ENCODE peak calls at places on chromosomes 1 and 21, in four cellular contexts. One of them, this sample, is unnamed.

GRCh38 chr1:42747125-42747524 is 7.1 kb upstream of the CLDN19 start:
- DNase-seq in left ventricle myocardium inferior: peak
- DNase-seq in astrocyte of the spinal cord: no peak
- DNase-seq in thyroid gland: peak
- DNase-seq in this sample: peak

GRCh38 chr1:151639466-151639865 is 27.6 kb downstream of the SNX27 start:
- DNase-seq in left ventricle myocardium inferior: no peak
- DNase-seq in astrocyte of the spinal cord: peak
- DNase-seq in thyroid gland: no peak
- DNase-seq in this sample: peak

GRCh38 chr1:1282998-1283397 is 2.8 kb downstream of the SCNN1D start:
- DNase-seq in left ventricle myocardium inferior: no peak
- DNase-seq in astrocyte of the spinal cord: no peak
- DNase-seq in thyroid gland: no peak
- DNase-seq in this sample: no peak

GRCh38 chr1:182301467-182302198 is 90.0 kb downstream of the GLUL start:
- DNase-seq in left ventricle myocardium inferior: peak
- DNase-seq in astrocyte of the spinal cord: peak
- DNase-seq in thyroid gland: peak
- DNase-seq in this sample: no peak

GRCh38 chr1:180720753-180721152 is 88.9 kb downstream of the XPR1 start:
- DNase-seq in left ventricle myocardium inferior: no peak
- DNase-seq in astrocyte of the spinal cord: no peak
- DNase-seq in thyroid gland: no peak
- DNase-seq in this sample: no peak

GRCh38 chr1:157091668-157092273 is 7.8 kb downstream of the ETV3L start:
- DNase-seq in left ventricle myocardium inferior: no peak
- DNase-seq in astrocyte of the spinal cord: no peak
- DNase-seq in thyroid gland: no peak
- DNase-seq in this sample: no peak

GRCh38 chr1:107058245-107059032 is 2.0 kb downstream of the PRMT6 start:
- DNase-seq in left ventricle myocardium inferior: no peak
- DNase-seq in astrocyte of the spinal cord: no peak
- DNase-seq in thyroid gland: no peak
- DNase-seq in this sample: no peak

GRCh38 chr1:224726783-224727182 is 110.7 kb downstream of the CNIH3 start:
- DNase-seq in left ventricle myocardium inferior: no peak
- DNase-seq in astrocyte of the spinal cord: peak
- DNase-seq in thyroid gland: no peak
- DNase-seq in this sample: peak

GRCh38 chr1:163047951-163048659 is 21.1 kb upstream of the RGS4 start:
- DNase-seq in left ventricle myocardium inferior: no peak
- DNase-seq in astrocyte of the spinal cord: no peak
- DNase-seq in thyroid gland: no peak
- DNase-seq in this sample: no peak

GRCh38 chr1:98929456-98929855 is 75.2 kb downstream of the PLPPR5 start:
- DNase-seq in left ventricle myocardium inferior: no peak
- DNase-seq in astrocyte of the spinal cord: no peak
- DNase-seq in thyroid gland: no peak
- DNase-seq in this sample: no peak

GRCh38 chr1:203776636-203777035 is 11.7 kb downstream of the LAX1 start:
- DNase-seq in left ventricle myocardium inferior: no peak
- DNase-seq in astrocyte of the spinal cord: no peak
- DNase-seq in thyroid gland: no peak
- DNase-seq in this sample: no peak

GRCh38 chr1:118151312-118151937 is 33.6 kb downstream of the SPAG17 start:
- DNase-seq in left ventricle myocardium inferior: no peak
- DNase-seq in astrocyte of the spinal cord: peak
- DNase-seq in thyroid gland: peak
- DNase-seq in this sample: peak

GRCh38 chr1:39955547-39956539 is 898 bp downstream of the MFSD2A start:
- DNase-seq in left ventricle myocardium inferior: no peak
- DNase-seq in astrocyte of the spinal cord: peak
- DNase-seq in thyroid gland: peak
- DNase-seq in this sample: peak

GRCh38 chr1:227938911-227939790 is 8.6 kb downstream of the WNT9A start:
- DNase-seq in left ventricle myocardium inferior: no peak
- DNase-seq in astrocyte of the spinal cord: no peak
- DNase-seq in thyroid gland: no peak
- DNase-seq in this sample: no peak

GRCh38 chr1:166069390-166069789 is 97.4 kb downstream of the FAM78B start:
- DNase-seq in left ventricle myocardium inferior: no peak
- DNase-seq in astrocyte of the spinal cord: no peak
- DNase-seq in thyroid gland: no peak
- DNase-seq in this sample: no peak

GRCh38 chr21:26142363-26142762 is 28.2 kb downstream of the APP start:
- DNase-seq in left ventricle myocardium inferior: no peak
- DNase-seq in astrocyte of the spinal cord: no peak
- DNase-seq in thyroid gland: no peak
- DNase-seq in this sample: no peak

GRCh38 chr1:204258213-204259115 is 44.7 kb upstream of the GOLT1A start:
- DNase-seq in left ventricle myocardium inferior: peak
- DNase-seq in astrocyte of the spinal cord: peak
- DNase-seq in thyroid gland: peak
- DNase-seq in this sample: peak

GRCh38 chr1:171441278-171441677 is 44.1 kb upstream of the PRRC2C start:
- DNase-seq in left ventricle myocardium inferior: no peak
- DNase-seq in astrocyte of the spinal cord: peak
- DNase-seq in thyroid gland: no peak
- DNase-seq in this sample: peak

GRCh38 chr21:32687946-32688345 is 39.9 kb downstream of the SYNJ1 start:
- DNase-seq in left ventricle myocardium inferior: no peak
- DNase-seq in astrocyte of the spinal cord: no peak
- DNase-seq in thyroid gland: no peak
- DNase-seq in this sample: no peak

GRCh38 chr1:173758980-173759379 is 44.2 kb downstream of the KLHL20 start:
- DNase-seq in left ventricle myocardium inferior: no peak
- DNase-seq in astrocyte of the spinal cord: no peak
- DNase-seq in thyroid gland: no peak
- DNase-seq in this sample: no peak

DNA sequence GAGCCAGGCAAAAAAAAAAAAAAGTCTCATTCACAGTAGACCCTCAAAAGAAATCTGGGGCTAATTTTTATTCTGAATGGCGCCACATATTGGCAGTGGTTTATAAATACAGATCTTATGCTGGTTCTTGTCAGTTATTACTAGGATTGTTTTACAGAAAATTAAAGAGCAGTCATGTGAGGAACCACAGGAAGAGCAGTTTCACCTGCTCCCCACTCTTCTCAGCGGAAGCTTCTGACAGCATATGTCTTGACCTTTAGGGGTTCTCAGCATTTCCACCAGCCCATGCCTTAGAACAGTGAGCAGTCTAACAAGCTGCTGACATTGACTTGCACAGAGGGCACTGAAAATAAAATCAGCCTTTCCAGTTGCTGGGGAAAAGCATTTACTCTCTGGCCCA is 144.4 kb downstream of the SYT2 start:
- DNase-seq in left ventricle myocardium inferior: no peak
- DNase-seq in astrocyte of the spinal cord: no peak
- DNase-seq in thyroid gland: no peak
- DNase-seq in this sample: no peak
- H3K4me3 ChIP-seq in left ventricle myocardium inferior: no peak
- H3K4me3 ChIP-seq in astrocyte of the spinal cord: no peak
- H3K4me3 ChIP-seq in thyroid gland: no peak
- H3K4me3 ChIP-seq in this sample: no peak

GRCh38 chr21:34091032-34091431 is 17.7 kb downstream of the MRPS6 start:
- DNase-seq in left ventricle myocardium inferior: no peak
- DNase-seq in astrocyte of the spinal cord: no peak
- DNase-seq in thyroid gland: no peak
- DNase-seq in this sample: no peak

GRCh38 chr21:34093083-34093482 is 19.7 kb downstream of the MRPS6 start:
- DNase-seq in left ventricle myocardium inferior: no peak
- DNase-seq in astrocyte of the spinal cord: no peak
- DNase-seq in thyroid gland: no peak
- DNase-seq in this sample: no peak

GRCh38 chr21:34092241-34092921 is 19.0 kb downstream of the MRPS6 start:
- DNase-seq in left ventricle myocardium inferior: no peak
- DNase-seq in astrocyte of the spinal cord: no peak
- DNase-seq in thyroid gland: no peak
- DNase-seq in this sample: no peak

GRCh38 chr21:34088752-34089151 is 15.4 kb downstream of the MRPS6 start:
- DNase-seq in left ventricle myocardium inferior: no peak
- DNase-seq in astrocyte of the spinal cord: no peak
- DNase-seq in thyroid gland: no peak
- DNase-seq in this sample: no peak

DNA sequence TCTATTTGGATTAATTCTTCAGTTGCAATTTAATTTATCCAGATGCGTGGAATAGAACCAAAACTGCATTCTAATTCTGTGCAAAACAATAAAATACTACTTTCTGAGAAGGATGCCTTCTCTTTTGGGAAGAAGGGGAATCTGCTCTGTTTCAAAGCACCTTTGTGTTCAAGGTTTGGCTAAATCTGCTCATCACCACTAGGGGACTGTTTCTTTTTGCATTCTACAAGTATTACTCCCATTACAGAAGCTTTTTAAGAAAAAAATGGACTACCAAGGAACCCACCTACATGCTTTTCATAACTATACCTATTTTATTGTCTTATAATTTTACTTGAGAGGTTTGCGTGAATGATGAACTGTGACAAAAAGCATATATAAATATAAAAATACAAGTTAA is 18.2 kb downstream of the MRPS6 start:
- DNase-seq in left ventricle myocardium inferior: no peak
- DNase-seq in astrocyte of the spinal cord: no peak
- DNase-seq in thyroid gland: no peak
- DNase-seq in this sample: peak
- TF ChIP-seq CTCF in left ventricle myocardium inferior: peak
- TF ChIP-seq CTCF in astrocyte of the spinal cord: peak
- TF ChIP-seq CTCF in thyroid gland: peak
- TF ChIP-seq CTCF in this sample: peak

GRCh38 chr21:41641510-41641815 is 125.4 kb downstream of the RIPK4 start:
- DNase-seq in left ventricle myocardium inferior: no peak
- DNase-seq in astrocyte of the spinal cord: no peak
- DNase-seq in thyroid gland: no peak
- DNase-seq in this sample: no peak
- H3K4me3 ChIP-seq in left ventricle myocardium inferior: no peak
- H3K4me3 ChIP-seq in astrocyte of the spinal cord: no peak
- H3K4me3 ChIP-seq in thyroid gland: no peak
- H3K4me3 ChIP-seq in this sample: no peak

DNA sequence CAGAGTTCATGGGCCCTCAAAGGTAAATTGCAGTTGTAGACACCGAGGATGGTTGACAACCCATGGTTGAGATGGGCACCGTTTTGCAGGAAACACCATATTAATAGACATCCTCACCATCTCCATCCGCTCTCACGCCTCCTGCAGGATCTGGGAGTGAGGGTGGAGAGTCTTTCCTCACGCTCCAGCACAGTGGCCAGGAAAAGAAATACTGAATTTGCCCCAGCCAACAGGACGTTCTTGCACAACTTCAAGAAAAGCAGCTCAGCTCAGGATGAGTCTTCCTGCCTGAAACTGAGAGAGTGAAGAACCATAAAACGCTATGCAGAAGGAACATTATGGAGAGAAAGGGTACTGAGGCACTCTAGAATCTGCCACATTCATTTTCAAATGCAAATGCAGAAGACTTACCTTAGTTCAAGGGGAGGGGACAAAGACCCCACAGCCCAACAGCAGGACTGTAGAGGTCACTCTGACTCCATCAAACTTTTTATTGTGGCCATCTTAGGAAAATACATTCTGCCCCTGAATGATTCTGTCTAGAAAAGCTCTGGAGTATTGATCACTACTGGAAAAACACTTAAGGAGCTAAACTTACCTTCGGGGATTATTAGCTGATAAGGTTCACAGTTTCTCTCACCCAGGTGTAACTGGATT is 9.3 kb downstream of the SLAMF8 start:
- DNase-seq in left ventricle myocardium inferior: no peak
- DNase-seq in astrocyte of the spinal cord: no peak
- DNase-seq in thyroid gland: no peak
- DNase-seq in this sample: peak
- TF ChIP-seq CTCF in left ventricle myocardium inferior: peak
- TF ChIP-seq CTCF in astrocyte of the spinal cord: peak
- TF ChIP-seq CTCF in thyroid gland: no peak
- TF ChIP-seq CTCF in this sample: peak

DNA sequence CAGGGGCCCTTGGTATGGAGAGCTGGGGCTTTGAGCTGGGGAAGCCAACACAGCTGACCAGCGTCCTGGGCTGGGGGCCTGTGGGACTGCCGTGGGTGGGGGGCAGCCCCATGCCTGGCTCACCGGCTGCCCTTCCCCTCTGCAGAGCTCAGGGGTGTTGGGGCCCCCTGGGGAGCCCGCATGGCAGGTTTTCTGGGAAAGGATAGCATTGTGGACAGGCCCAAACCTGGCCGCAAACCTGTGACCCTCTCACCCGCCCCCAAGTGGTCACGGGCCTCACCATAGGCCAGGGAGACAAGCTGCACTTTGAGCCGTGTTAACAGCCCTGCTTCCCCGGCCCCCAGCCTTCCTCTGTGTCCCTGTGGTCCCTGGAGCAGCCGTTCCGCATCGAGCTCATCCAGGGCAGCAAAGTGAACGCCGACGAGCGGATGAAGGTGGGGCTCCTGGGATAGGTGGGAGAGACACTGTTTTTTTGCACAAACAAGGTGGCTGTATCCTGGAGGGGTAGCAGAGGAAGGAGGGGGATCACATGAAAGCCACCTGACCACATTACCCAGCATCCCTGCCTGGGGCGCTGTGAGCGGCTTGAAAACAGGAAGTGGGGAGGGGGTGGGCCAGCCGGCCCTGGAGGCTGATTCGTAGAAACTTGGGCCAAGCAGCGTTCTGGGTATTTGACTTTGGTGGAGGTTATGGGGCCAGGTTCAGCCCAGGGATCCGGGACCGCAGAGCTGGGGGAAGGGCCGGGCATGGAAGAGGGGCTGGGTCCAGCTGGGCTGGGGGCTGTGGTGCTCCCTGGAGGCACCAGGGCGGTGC is 65.9 kb downstream of the PIK3CD start:
- DNase-seq in left ventricle myocardium inferior: peak
- DNase-seq in astrocyte of the spinal cord: peak
- DNase-seq in thyroid gland: peak
- DNase-seq in this sample: no peak
- H3K4me3 ChIP-seq in left ventricle myocardium inferior: peak
- H3K4me3 ChIP-seq in astrocyte of the spinal cord: no peak
- H3K4me3 ChIP-seq in thyroid gland: no peak
- H3K4me3 ChIP-seq in this sample: no peak

GRCh38 chr1:234727018-234727757 is 117.2 kb upstream of the IRF2BP2 start:
- DNase-seq in left ventricle myocardium inferior: no peak
- DNase-seq in astrocyte of the spinal cord: peak
- DNase-seq in thyroid gland: no peak
- DNase-seq in this sample: no peak
- TF ChIP-seq CTCF in left ventricle myocardium inferior: no peak
- TF ChIP-seq CTCF in astrocyte of the spinal cord: no peak
- TF ChIP-seq CTCF in thyroid gland: no peak
- TF ChIP-seq CTCF in this sample: no peak

GRCh38 chr1:155170806-155171205 is 2.3 kb downstream of the KRTCAP2 start:
- DNase-seq in left ventricle myocardium inferior: no peak
- DNase-seq in astrocyte of the spinal cord: no peak
- DNase-seq in thyroid gland: no peak
- DNase-seq in this sample: no peak

GRCh38 chr1:155173478-155174333 is at the start of gene TRIM46:
- DNase-seq in left ventricle myocardium inferior: no peak
- DNase-seq in astrocyte of the spinal cord: peak
- DNase-seq in thyroid gland: no peak
- DNase-seq in this sample: peak

GRCh38 chr1:155174334-155175280 is 958 bp downstream of the TRIM46 start:
- DNase-seq in left ventricle myocardium inferior: no peak
- DNase-seq in astrocyte of the spinal cord: peak
- DNase-seq in thyroid gland: no peak
- DNase-seq in this sample: peak

GRCh38 chr1:155171836-155172731 is 1.0 kb downstream of the KRTCAP2 start:
- DNase-seq in left ventricle myocardium inferior: no peak
- DNase-seq in astrocyte of the spinal cord: no peak
- DNase-seq in thyroid gland: no peak
- DNase-seq in this sample: no peak

GRCh38 chr1:155172732-155173477 is at the start of gene KRTCAP2:
- DNase-seq in left ventricle myocardium inferior: peak
- DNase-seq in astrocyte of the spinal cord: peak
- DNase-seq in thyroid gland: peak
- DNase-seq in this sample: peak
- H3K4me3 ChIP-seq in left ventricle myocardium inferior: peak
- H3K4me3 ChIP-seq in astrocyte of the spinal cord: peak
- H3K4me3 ChIP-seq in thyroid gland: peak
- H3K4me3 ChIP-seq in this sample: peak

This sample was measured in cardiac fibroblast.